ENCODE peak calls at places on chromosomes 6 and 20, in four cellular contexts. W is dorsolateral prefrontal cortex, X is Caki2, H is SW480. B is an unnamed sample.

GRCh38 chr6:125793863-125794262 is 3.1 kb downstream of the NCOA7 start:
- DNase-seq in X (no peak), H (no peak), W (no peak), B (no peak)

GRCh38 chr6:85747093-85747492 is 104.4 kb upstream of the SYNCRIP start:
- DNase-seq in X (no peak), H (no peak), W (no peak), B (no peak)

GRCh38 chr20:50328996-50329898 is 138.6 kb downstream of the CEBPB start:
- DNase-seq in W (no peak), X (no peak), H (no peak), B (no peak)

GRCh38 chr6:147508073-147508870 is at the start of gene SAMD5:
- DNase-seq in W (no peak), H (peak; percentile 39), X (peak; percentile 83), B (peak; percentile 53)

GRCh38 chr20:35269055-35269781 is 8.7 kb downstream of the MMP24OS start:
- DNase-seq in W (peak; percentile 62), X (peak; percentile 61), H (peak; percentile 55), B (peak; percentile 90)

GRCh38 chr20:54470697-54471096 is 4.7 kb upstream of the DOK5 start:
- DNase-seq in X (no peak), H (no peak), W (no peak), B (no peak)

GRCh38 chr6:100203391-100203790 is 209.4 kb upstream of the MCHR2 start:
- DNase-seq in W (no peak), X (peak; percentile 87), H (peak; percentile 24), B (peak; percentile 24)

GRCh38 chr20:48187891-48188290 is 402.6 kb upstream of the SULF2 start:
- DNase-seq in W (no peak), X (no peak), H (no peak), B (no peak)

GRCh38 chr6:73043446-73043845 is 181.8 kb downstream of the KHDC1L start:
- DNase-seq in H (no peak), X (no peak), W (no peak), B (no peak)

GRCh38 chr20:17854307-17854903 is 114.2 kb downstream of the SNX5 start:
- DNase-seq in H (peak; percentile 65), W (peak; percentile 56), X (peak; percentile 27), B (no peak)

GRCh38 chr20:855466-856360 is 22.2 kb downstream of the FAM110A start:
- DNase-seq in X (no peak), H (no peak), W (no peak), B (no peak)

GRCh38 chr6:112408522-112408921 is 61.4 kb downstream of the RFPL4B start:
- DNase-seq in W (no peak), X (no peak), H (no peak), B (no peak)

GRCh38 chr6:162999575-163000285 is 272.0 kb downstream of the PACRG start:
- DNase-seq in H (no peak), X (no peak), W (no peak), B (no peak)

GRCh38 chr20:11716239-11716944 is 201.3 kb upstream of the BTBD3 start:
- DNase-seq in W (no peak), H (peak; percentile 49), X (peak; percentile 62), B (peak; percentile 20)

GRCh38 chr20:37095108-37095608 is 639 bp downstream of the RBL1 start:
- DNase-seq in H (peak; percentile 49), X (no peak), W (no peak), B (peak; percentile 27)

GRCh38 chr20:47878601-47879004 is 93.3 kb upstream of the SULF2 start:
- DNase-seq in W (no peak), X (no peak), H (no peak), B (no peak)

GRCh38 chr20:3734111-3734843 is 1.8 kb downstream of the HSPA12B start:
- DNase-seq in X (no peak), W (no peak), H (no peak), B (no peak)

GRCh38 chr6:21235162-21235561 is 358.4 kb upstream of the SOX4 start:
- DNase-seq in W (no peak), X (no peak), H (no peak), B (no peak)

GRCh38 chr6:146871613-146872465 is 273.1 kb downstream of the ADGB start:
- DNase-seq in W (no peak), H (no peak), X (no peak), B (peak; percentile 21)

B was measured in Calu3.